ENCODE peak calls at places on chromosomes 13 and 19, in nine cellular contexts. N, Y, C, Q, A, E, T, D and J are unnamed samples.

GRCh38 chr13:40302351-40302750 is 364.1 kb downstream of the FOXO1 start:
- DNase-seq in C (no peak), A (no peak), N (no peak), Q (no peak), T (no peak), Y (no peak), E (no peak), D (no peak), J (no peak)

GRCh38 chr13:108919036-108919907 is 289.9 kb downstream of the MYO16 start:
- DNase-seq in N (no peak), C (no peak), T (no peak), E (no peak), A (no peak), Q (no peak), Y (peak), D (no peak), J (no peak)

GRCh38 chr13:110263906-110264305 is 43.1 kb downstream of the COL4A1 start:
- DNase-seq in Y (no peak), D (no peak), Q (no peak), A (no peak), E (no peak), C (no peak), N (no peak), T (no peak), J (no peak)

GRCh38 chr13:73440296-73440895 is 381.6 kb downstream of the KLF5 start:
- DNase-seq in T (no peak), Y (peak), C (no peak), E (no peak), N (no peak), A (no peak), Q (no peak), D (no peak), J (no peak)

GRCh38 chr13:86655561-86655960 is 856.3 kb upstream of the SLITRK6 start:
- DNase-seq in A (no peak), Q (no peak), N (no peak), Y (no peak), D (no peak), T (no peak), C (no peak), E (no peak), J (no peak)

GRCh38 chr13:91894311-91894710 is 495.9 kb downstream of the GPC5 start:
- DNase-seq in Y (no peak), Q (no peak), E (no peak), A (no peak), N (no peak), T (no peak), C (no peak), D (peak), J (no peak)

GRCh38 chr13:40547545-40548322 is 118.7 kb downstream of the FOXO1 start:
- DNase-seq in T (no peak), E (no peak), D (no peak), C (no peak), A (no peak), N (no peak), Q (no peak), Y (peak), J (no peak)

GRCh38 chr19:17406039-17406886 is 833 bp upstream of the BST2 start:
- DNase-seq in T (no peak), D (peak), N (no peak), A (no peak), Q (no peak), C (peak), Y (no peak), E (no peak), J (no peak)

GRCh38 chr13:40231311-40231710 is 435.1 kb downstream of the FOXO1 start:
- DNase-seq in A (no peak), D (no peak), Q (no peak), E (no peak), Y (peak), C (no peak), N (no peak), T (no peak), J (no peak)

GRCh38 chr19:39858541-39858940 is 12.4 kb upstream of the FBL start:
- DNase-seq in A (no peak), C (no peak), N (no peak), T (no peak), Q (peak), E (no peak), D (no peak), Y (peak), J (no peak)

GRCh38 chr13:22837980-22838615 is 342.7 kb upstream of the SGCG start:
- DNase-seq in N (no peak), E (no peak), C (no peak), A (no peak), T (no peak), D (no peak), Y (no peak), Q (no peak), J (no peak)

GRCh38 chr19:58440556-58440955 is 603 bp upstream of the ZNF132 start:
- DNase-seq in Q (no peak), A (no peak), E (no peak), Y (no peak), C (no peak), D (no peak), T (no peak), N (no peak), J (no peak)

GRCh38 chr13:40342901-40343300 is 323.5 kb downstream of the FOXO1 start:
- DNase-seq in A (no peak), Y (no peak), Q (no peak), D (no peak), T (no peak), C (no peak), N (no peak), E (no peak), J (no peak)

GRCh38 chr19:4327252-4327876 is 11.3 kb downstream of the STAP2 start:
- DNase-seq in D (no peak), T (peak), C (peak), E (peak), A (no peak), Y (peak), Q (peak), N (peak), J (no peak)

GRCh38 chr19:44072543-44073401 is 813 bp downstream of the ZNF284 start:
- DNase-seq in T (no peak), N (no peak), Y (peak), Q (no peak), C (no peak), E (no peak), A (no peak), D (no peak), J (no peak)

GRCh38 chr19:42270346-42271044 is 1.4 kb downstream of the CIC start:
- DNase-seq in Y (peak), E (peak), A (no peak), N (no peak), D (no peak), C (peak), Q (no peak), T (peak), J (no peak)

GRCh38 chr13:67224148-67224846 is 5.8 kb downstream of the PCDH9 start:
- DNase-seq in T (peak), E (peak), Q (peak), A (peak), N (peak), Y (peak), C (peak), D (peak), J (no peak)

GRCh38 chr13:51923983-51924539 is 62.3 kb downstream of the CCDC70 start:
- DNase-seq in Y (no peak), A (no peak), T (no peak), C (no peak), Q (no peak), N (no peak), E (no peak), D (no peak), J (no peak)

GRCh38 chr19:53942001-53942786 is 20.5 kb upstream of the CACNG8 start:
- DNase-seq in D (no peak), N (peak), E (no peak), C (peak), Y (peak), T (no peak), Q (peak), A (no peak), J (no peak)

GRCh38 chr19:12745166-12745897 is 6.3 kb upstream of the BEST2 start:
- DNase-seq in E (no peak), N (no peak), Q (no peak), D (no peak), A (no peak), T (no peak), Y (no peak), C (peak), J (no peak)

GRCh38 chr13:29684441-29684840 is 89.0 kb upstream of the SLC7A1 start:
- DNase-seq in A (no peak), C (no peak), D (no peak), T (no peak), N (no peak), E (no peak), Y (peak), Q (no peak), J (no peak)

GRCh38 chr19:17718467-17718987 is 753 bp upstream of the MAP1S start:
- DNase-seq in T (no peak), Q (no peak), C (no peak), N (no peak), Y (no peak), D (no peak), E (no peak), A (no peak), J (no peak)

GRCh38 chr19:10450853-10451609 is 30.7 kb downstream of the PDE4A start:
- DNase-seq in A (no peak), D (no peak), T (no peak), N (no peak), Q (no peak), E (no peak), C (no peak), Y (no peak), J (no peak)

GRCh38 chr19:40702337-40703012 is 12.0 kb upstream of the NUMBL start:
- DNase-seq in E (no peak), Y (no peak), D (no peak), Q (peak), C (no peak), N (no peak), A (no peak), T (no peak), J (no peak)

GRCh38 chr13:109400625-109401257 is 385.6 kb downstream of the IRS2 start:
- DNase-seq in T (no peak), E (no peak), N (no peak), A (no peak), Q (no peak), Y (no peak), C (no peak), D (no peak), J (no peak)

GRCh38 chr19:6216996-6217751 is 62.6 kb downstream of the MLLT1 start:
- DNase-seq in T (peak), A (no peak), D (no peak), N (peak), E (no peak), Q (peak), C (peak), Y (no peak), J (no peak)

GRCh38 chr13:112158961-112159360 is 92.0 kb downstream of the SOX1 start:
- DNase-seq in C (no peak), N (no peak), Q (no peak), D (no peak), E (no peak), T (no peak), Y (no peak), A (no peak), J (no peak)

GRCh38 chr13:23644527-23644926 is 74.3 kb downstream of the TNFRSF19 start:
- DNase-seq in Y (no peak), A (no peak), E (no peak), T (no peak), Q (no peak), N (no peak), C (peak), D (peak), J (no peak)

GRCh38 chr19:48780684-48781391 is 25.5 kb downstream of the FGF21 start:
- DNase-seq in E (no peak), Y (peak), A (no peak), C (peak), N (no peak), Q (no peak), T (no peak), D (no peak), J (peak)

GRCh38 chr13:73940098-73940497 is 194.1 kb downstream of the KLF12 start:
- DNase-seq in C (no peak), N (no peak), T (no peak), A (no peak), E (no peak), Q (peak), D (no peak), Y (no peak), J (no peak)

GRCh38 chr13:29849071-29849541 is 1.3 kb downstream of the UBL3 start:
- DNase-seq in D (no peak), Y (peak), A (no peak), E (no peak), C (peak), Q (peak), T (peak), N (no peak), J (no peak)

GRCh38 chr13:113397606-113398425 is 33.9 kb upstream of the GRTP1 start:
- DNase-seq in A (no peak), Q (peak), T (no peak), C (no peak), D (no peak), E (no peak), Y (no peak), N (no peak), J (no peak)

GRCh38 chr19:39430675-39431593 is 4.8 kb downstream of the RPS16 start:
- DNase-seq in T (peak), C (peak), Y (peak), E (no peak), Q (no peak), A (no peak), N (no peak), D (peak), J (peak)

GRCh38 chr19:28424662-28425430 is 788.1 kb downstream of the UQCRFS1 start:
- DNase-seq in N (no peak), Q (no peak), E (no peak), T (no peak), Y (no peak), C (no peak), D (no peak), A (no peak), J (no peak)

GRCh38 chr19:28422046-28422445 is 790.9 kb downstream of the UQCRFS1 start:
- DNase-seq in Y (no peak), Q (no peak), N (no peak), E (no peak), D (no peak), T (no peak), C (no peak), A (no peak), J (no peak)

GRCh38 chr19:28424041-28424440 is 788.9 kb downstream of the UQCRFS1 start:
- DNase-seq in A (no peak), N (peak), Y (no peak), Q (no peak), C (no peak), T (no peak), D (no peak), E (no peak), J (no peak)

GRCh38 chr19:28420731-28421550 is 792.0 kb downstream of the UQCRFS1 start:
- DNase-seq in D (no peak), Q (no peak), Y (peak), T (no peak), C (no peak), N (no peak), A (no peak), E (no peak), J (no peak)

GRCh38 chr19:28422791-28423650 is 789.9 kb downstream of the UQCRFS1 start:
- DNase-seq in D (no peak), E (no peak), T (no peak), Y (no peak), C (no peak), N (no peak), Q (no peak), A (no peak), J (no peak)
- H3K4me3 ChIP-seq in D (no peak), E (no peak), T (no peak), Y (no peak), C (no peak), N (no peak), Q (no peak), A (no peak), J (no peak)

DNA sequence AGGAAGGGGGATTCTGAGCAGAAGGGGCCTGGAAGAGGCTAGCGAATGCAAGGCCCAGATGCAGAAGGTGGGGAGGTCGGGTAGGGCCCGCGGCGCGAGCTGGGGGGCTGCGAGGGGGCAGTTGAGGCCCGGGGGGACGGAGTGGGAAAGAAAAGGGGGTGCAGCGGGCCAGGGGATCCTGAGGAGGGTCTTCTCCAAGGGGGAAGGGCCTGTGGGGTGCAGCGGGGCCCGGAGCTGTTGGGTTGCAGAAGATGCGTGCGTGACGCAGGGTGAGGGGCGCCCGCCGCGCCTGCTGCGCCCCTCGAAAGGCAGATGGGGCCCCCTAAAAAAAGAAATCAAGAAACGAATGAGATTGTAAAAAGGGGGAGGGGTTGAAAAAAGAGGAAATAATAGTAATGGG is 313 bp downstream of the ZNF541 start:
- DNase-seq in C (no peak), E (peak), Q (no peak), N (no peak), A (no peak), Y (no peak), D (no peak), T (no peak), J (no peak)
- H3K4me3 ChIP-seq in C (no peak), E (peak), Q (no peak), N (no peak), A (no peak), Y (no peak), D (peak), T (no peak), J (no peak)

GRCh38 chr19:33522371-33522662 is 726 bp upstream of the PEPD start:
- DNase-seq in D (no peak), T (no peak), N (no peak), Q (no peak), Y (no peak), A (no peak), C (no peak), E (no peak), J (no peak)
- H3K4me3 ChIP-seq in D (peak), T (peak), N (peak), Q (peak), Y (no peak), A (peak), C (peak), E (peak), J (no peak)

GRCh38 chr13:63420685-63421084 is 2005.0 kb upstream of the PCDH20 start:
- DNase-seq in D (no peak), A (no peak), T (no peak), E (no peak), Y (no peak), Q (no peak), N (no peak), C (no peak), J (no peak)

GRCh38 chr13:63425131-63425530 is 2009.5 kb upstream of the PCDH20 start:
- DNase-seq in N (no peak), T (no peak), Y (no peak), C (no peak), D (no peak), Q (no peak), E (no peak), A (no peak), J (no peak)

GRCh38 chr13:63421113-63421512 is 2005.5 kb upstream of the PCDH20 start:
- DNase-seq in N (no peak), Y (no peak), A (no peak), T (no peak), E (no peak), D (no peak), Q (no peak), C (no peak), J (no peak)
- H3K4me3 ChIP-seq in N (no peak), Y (no peak), A (no peak), T (no peak), E (no peak), D (no peak), Q (no peak), C (no peak), J (no peak)

DNA sequence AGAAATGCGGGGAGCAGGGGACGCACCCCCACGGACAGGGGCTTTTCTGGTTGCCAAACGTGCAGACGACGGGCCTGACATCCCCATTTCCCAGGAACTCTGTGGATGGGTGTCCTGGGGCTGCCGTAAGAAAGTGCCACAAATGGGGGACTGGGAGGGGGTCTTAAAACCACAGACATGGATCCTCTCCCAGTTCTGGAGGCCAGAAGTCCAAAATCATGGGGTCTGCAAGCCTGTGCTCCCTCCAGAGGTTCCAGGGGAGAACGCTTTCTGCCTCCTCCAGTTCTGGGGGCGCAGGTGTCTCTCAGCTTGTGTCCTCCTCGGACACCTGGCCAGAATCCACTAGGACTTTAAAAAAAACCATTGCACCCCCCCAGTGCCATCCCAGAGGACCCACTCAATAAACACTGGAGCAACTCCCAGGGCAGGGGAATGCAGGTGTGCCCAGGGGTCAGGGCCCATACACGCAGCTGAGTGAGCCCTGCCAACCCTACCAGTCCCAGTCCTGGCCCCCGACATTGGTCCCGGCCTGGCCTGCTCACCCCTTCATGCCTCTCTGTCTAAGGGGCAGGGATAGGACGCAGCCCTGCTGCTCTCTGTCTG is 103.9 kb downstream of the GADD45B start:
- DNase-seq in C (no peak), Y (no peak), T (peak), N (no peak), D (no peak), E (peak), Q (no peak), A (no peak), J (no peak)
- H3K4me3 ChIP-seq in C (peak), Y (no peak), T (no peak), N (no peak), D (peak), E (peak), Q (no peak), A (peak), J (no peak)

GRCh38 chr19:1811472-1811894 is 593 bp downstream of the ATP8B3 start:
- DNase-seq in Q (peak), A (no peak), D (no peak), C (peak), T (peak), Y (peak), E (peak), N (no peak), J (peak)
- H3K4me3 ChIP-seq in Q (peak), A (peak), D (peak), C (peak), T (no peak), Y (peak), E (peak), N (no peak), J (peak)

DNA sequence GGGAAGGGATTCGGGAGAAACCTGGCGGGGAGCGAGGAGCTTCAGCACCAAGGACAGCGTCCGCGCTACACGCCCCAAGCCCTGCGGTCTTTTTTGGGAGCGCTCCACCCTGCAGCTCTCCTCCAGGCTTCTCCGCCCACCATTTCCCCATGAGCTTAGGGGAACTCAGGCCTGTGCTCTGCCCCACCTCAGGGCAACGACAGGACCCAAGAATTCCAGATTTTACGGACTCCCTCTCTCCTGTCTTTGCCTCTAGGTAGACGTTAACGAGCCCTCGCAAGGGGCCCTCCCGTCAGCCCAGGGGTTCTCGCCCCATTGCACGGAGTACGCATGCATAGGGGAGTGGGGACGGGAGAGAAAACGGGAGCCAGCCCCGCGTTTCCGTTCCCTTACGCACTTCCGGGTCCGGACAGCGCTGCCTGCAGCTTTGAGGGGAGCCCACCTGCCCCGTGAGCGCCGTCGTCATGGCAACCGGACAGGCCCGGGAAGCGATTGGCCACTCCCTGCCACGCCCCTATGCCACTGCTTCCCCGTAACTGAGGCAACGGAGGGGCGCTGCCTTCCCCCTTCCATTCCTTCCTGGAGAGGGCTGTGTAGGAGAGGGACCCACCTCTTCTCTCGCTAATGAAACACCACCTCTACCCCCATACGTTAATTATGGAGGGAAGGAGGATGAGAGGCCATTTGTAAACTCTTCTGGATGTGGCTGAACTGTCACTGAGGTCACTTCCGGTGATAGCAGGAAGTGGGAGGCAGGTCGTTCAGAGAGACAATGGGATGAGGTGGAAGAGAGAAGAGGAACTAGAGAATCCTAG is 20.8 kb downstream of the NOVA2 start:
- DNase-seq in Y (peak), N (peak), D (peak), E (no peak), Q (peak), C (peak), T (peak), A (no peak), J (no peak)
- H3K4me3 ChIP-seq in Y (no peak), N (no peak), D (peak), E (peak), Q (peak), C (peak), T (no peak), A (peak), J (no peak)